ENCODE peak calls at places on chromosomes 11 and 22, in four cellular contexts. G is NCI-H1092; U is stimulated activated effector memory CD8-positive, alpha-beta T cell treated with anti-CD3 and anti-CD28 coated beads, Interleukin-12 subunit alpha, Interleukin-12 subunit beta, amount 100 ng/mL, for 72 hours; Q is EH. H is an unnamed sample.

GRCh38 chr11:103737791-103738190 is 298.6 kb upstream of the DDI1 start:
- DNase-seq in U (no peak), Q (no peak), G (no peak), H (no peak)

GRCh38 chr11:108198833-108199232 is 23.6 kb downstream of the NPAT start:
- DNase-seq in U (no peak), Q (no peak), G (no peak), H (no peak)

GRCh38 chr11:8809605-8810272 is 101.2 kb upstream of the AKIP1 start:
- DNase-seq in Q (no peak), U (no peak), G (no peak), H (no peak)

GRCh38 chr11:75525433-75526191 is at the start of gene GDPD5:
- DNase-seq in Q (peak; percentile 87), U (peak; percentile 81), G (peak; percentile 81), H (peak; percentile 64)

GRCh38 chr11:24373516-24373915 is 123.3 kb upstream of the LUZP2 start:
- DNase-seq in G (no peak), U (no peak), Q (no peak), H (peak; percentile 3)

GRCh38 chr11:79413258-79413657 is 27.6 kb downstream of the TENM4 start:
- DNase-seq in Q (peak; percentile 92), G (peak; percentile 61), U (no peak), H (peak; percentile 94)

GRCh38 chr11:128180446-128181089 is 406.8 kb downstream of the ETS1 start:
- DNase-seq in Q (peak; percentile 94), U (no peak), G (no peak), H (peak; percentile 92)

GRCh38 chr11:83200035-83200434 is 6.5 kb downstream of the ANKRD42 start:
- DNase-seq in U (no peak), G (no peak), Q (no peak), H (no peak)

GRCh38 chr11:120216426-120217102 is 5.7 kb downstream of the OAF start:
- DNase-seq in U (no peak), G (no peak), Q (no peak), H (no peak)

GRCh38 chr22:38697055-38697980 is 3.4 kb downstream of the JOSD1 start:
- DNase-seq in Q (peak; percentile 51), G (no peak), U (no peak), H (peak; percentile 58)

GRCh38 chr22:27327981-27328721 is 473.4 kb downstream of the MN1 start:
- DNase-seq in G (no peak), U (no peak), Q (peak; percentile 19), H (no peak)

GRCh38 chr11:8833568-8834275 is 77.3 kb upstream of the AKIP1 start:
- DNase-seq in Q (peak; percentile 67), G (no peak), U (no peak), H (peak; percentile 74)

GRCh38 chr11:3947084-3947483 is 91.6 kb downstream of the STIM1 start:
- DNase-seq in Q (peak; percentile 75), G (peak; percentile 12), U (peak; percentile 31), H (peak; percentile 67)

GRCh38 chr11:96278039-96278897 is 64.7 kb downstream of the MAML2 start:
- DNase-seq in G (no peak), Q (peak; percentile 66), U (no peak), H (peak; percentile 23)

GRCh38 chr11:119445850-119446249 is 22.9 kb upstream of the THY1 start:
- DNase-seq in Q (peak; percentile 92), G (no peak), U (no peak), H (peak; percentile 81)

GRCh38 chr11:107757661-107758060 is 45.8 kb upstream of the SLN start:
- DNase-seq in G (no peak), Q (no peak), U (no peak), H (no peak)

GRCh38 chr11:66015936-66016792 is 4.4 kb downstream of the CST6 start:
- DNase-seq in Q (no peak), G (no peak), U (no peak), H (no peak)

GRCh38 chr22:28111501-28111900 is 192.4 kb upstream of the PITPNB start:
- DNase-seq in Q (peak; percentile 53), U (no peak), G (no peak), H (no peak)

GRCh38 chr11:107924306-107924705 is 3.9 kb upstream of the RAB39A start:
- DNase-seq in U (no peak), Q (no peak), G (no peak), H (no peak)

GRCh38 chr22:42773161-42773560 is 52.5 kb upstream of the A4GALT start:
- DNase-seq in G (no peak), Q (no peak), U (no peak), H (no peak)

GRCh38 chr11:30468881-30469280 is 117.3 kb downstream of the MPPED2 start:
- DNase-seq in U (no peak), Q (no peak), G (no peak), H (no peak)

GRCh38 chr11:17978553-17979287 is 34.1 kb downstream of the SERGEF start:
- DNase-seq in U (no peak), Q (peak; percentile 55), G (peak; percentile 29), H (peak; percentile 53)

GRCh38 chr11:126476256-126476970 is 120.9 kb downstream of the ST3GAL4 start:
- DNase-seq in Q (no peak), U (no peak), G (peak; percentile 56), H (no peak)